ENCODE peak calls at places on chromosomes 12 and 14, in ten cellular contexts. Z, T, G, U, W, I, Y, A, B and P are unnamed samples.

GRCh38 chr12:76238688-76239087 is 109.5 kb downstream of the BBS10 start:
- DNase-seq in G (no peak), Z (no peak), W (no peak), Y (no peak), U (no peak), A (no peak), B (no peak), I (no peak), T (no peak), P (no peak)

GRCh38 chr12:67545298-67545697 is 103.2 kb upstream of the DYRK2 start:
- DNase-seq in I (no peak), B (no peak), Z (no peak), A (no peak), Y (no peak), T (no peak), W (no peak), U (no peak), G (no peak), P (no peak)

GRCh38 chr12:51694146-51694545 is 103.1 kb downstream of the SCN8A start:
- DNase-seq in Z (no peak), T (no peak), G (peak; percentile 68), Y (no peak), W (no peak), I (no peak), A (no peak), B (no peak), U (no peak), P (no peak)

GRCh38 chr14:31291210-31291609 is 83.6 kb upstream of the HECTD1 start:
- DNase-seq in G (no peak), Y (no peak), B (no peak), I (no peak), Z (no peak), T (no peak), U (no peak), W (no peak), A (no peak), P (no peak)

GRCh38 chr14:94129111-94129757 is at the start of gene IFI27L2:
- DNase-seq in G (peak; percentile 17), Y (peak; percentile 74), W (peak; percentile 86), I (peak; percentile 56), Z (peak; percentile 78), A (peak; percentile 88), B (peak; percentile 43), T (peak; percentile 65), U (peak; percentile 43), P (peak; percentile 63)

GRCh38 chr14:90658541-90658967 is 157.7 kb downstream of the TTC7B start:
- DNase-seq in Y (no peak), I (no peak), T (no peak), U (no peak), A (no peak), G (peak; percentile 27), B (no peak), W (no peak), Z (no peak), P (no peak)

GRCh38 chr12:111310076-111310870 is 58.6 kb downstream of the PHETA1 start:
- DNase-seq in U (no peak), Y (no peak), Z (no peak), T (no peak), W (no peak), G (no peak), B (no peak), A (no peak), I (no peak), P (no peak)

GRCh38 chr14:71702799-71703198 is 229.4 kb upstream of the RGS6 start:
- DNase-seq in I (no peak), B (no peak), G (no peak), Z (no peak), Y (no peak), T (no peak), A (no peak), W (no peak), U (no peak), P (no peak)

GRCh38 chr12:89072303-89073026 is 279.8 kb downstream of the DUSP6 start:
- DNase-seq in Z (no peak), Y (no peak), G (no peak), U (no peak), I (no peak), A (no peak), W (no peak), B (no peak), T (no peak), P (no peak)

GRCh38 chr14:102560436-102561261 is 31.8 kb upstream of the RCOR1 start:
- DNase-seq in U (no peak), I (no peak), Z (no peak), A (peak; percentile 48), W (no peak), T (no peak), G (no peak), B (no peak), Y (no peak), P (no peak)

GRCh38 chr12:2295941-2296461 is 243.2 kb downstream of the CACNA1C start:
- DNase-seq in Y (no peak), Z (no peak), U (no peak), T (no peak), A (no peak), W (no peak), G (peak; percentile 27), B (no peak), I (no peak), P (no peak)

GRCh38 chr12:48003226-48004038 is 844 bp downstream of the COL2A1 start:
- DNase-seq in B (no peak), T (no peak), A (no peak), I (no peak), Z (no peak), G (peak; percentile 9), W (no peak), U (no peak), Y (no peak), P (no peak)

GRCh38 chr14:65627315-65627714 is 214.8 kb downstream of the FUT8 start:
- DNase-seq in T (no peak), W (no peak), Y (no peak), A (no peak), B (no peak), Z (no peak), I (no peak), U (no peak), G (no peak), P (no peak)

GRCh38 chr14:65631040-65631439 is 218.5 kb downstream of the FUT8 start:
- DNase-seq in B (no peak), Z (no peak), A (no peak), W (no peak), I (no peak), T (no peak), G (peak; percentile 45), U (no peak), Y (no peak), P (no peak)

GRCh38 chr14:65628664-65629063 is 216.1 kb downstream of the FUT8 start:
- DNase-seq in Y (no peak), G (no peak), T (no peak), U (no peak), W (no peak), I (no peak), B (no peak), Z (no peak), A (no peak), P (no peak)

GRCh38 chr14:65637780-65638179 is 225.2 kb downstream of the FUT8 start:
- DNase-seq in B (no peak), U (no peak), I (no peak), G (no peak), A (no peak), Y (no peak), Z (no peak), T (no peak), W (no peak), P (no peak)

GRCh38 chr14:65632487-65632886 is 220.0 kb downstream of the FUT8 start:
- DNase-seq in Z (no peak), T (no peak), Y (no peak), B (no peak), U (no peak), W (no peak), I (no peak), A (no peak), G (no peak), P (no peak)
- H3K9me3 ChIP-seq in Z (no peaks in the 10 kb centered on the region), T (no peaks in the 10 kb centered on the region), Y (no peaks in the 10 kb centered on the region), B (no peaks in the 10 kb centered on the region), U (no peaks in the 10 kb centered on the region), W (peaks cover 3% of the 10 kb centered on the region), I (no peaks in the 10 kb centered on the region), A (no peaks in the 10 kb centered on the region), G (no peaks in the 10 kb centered on the region), P (no peaks in the 10 kb centered on the region)

GRCh38 chr14:29937116-29937515 is 9.5 kb upstream of the PRKD1 start:
- DNase-seq in I (no peak), T (no peak), Y (no peak), A (no peak), Z (no peak), U (no peak), G (no peak), W (no peak), B (no peak), P (no peak)

GRCh38 chr14:29941401-29941800 is 13.8 kb upstream of the PRKD1 start:
- DNase-seq in A (no peak), B (no peak), U (no peak), Z (no peak), T (no peak), W (no peak), I (no peak), G (no peak), Y (no peak), P (no peak)

DNA sequence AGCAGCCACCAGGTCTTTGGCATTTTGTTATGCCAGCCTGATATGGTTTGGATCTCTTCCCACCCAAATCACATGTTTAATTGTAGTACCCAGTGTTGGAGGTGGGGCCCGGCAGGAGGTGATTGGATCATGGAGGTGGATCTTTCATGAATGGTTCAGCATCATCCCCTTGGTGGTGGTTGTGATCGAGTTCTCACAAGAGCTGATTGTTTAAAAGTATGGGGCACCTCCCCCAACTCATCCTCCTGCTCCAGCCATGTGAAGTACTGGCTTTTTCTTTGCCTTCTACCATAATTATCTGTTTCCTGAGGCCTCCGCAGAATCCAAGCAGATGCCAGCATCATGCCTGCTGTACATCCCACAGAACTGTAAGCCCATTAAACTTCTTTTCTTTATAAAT is 12.8 kb upstream of the PRKD1 start:
- DNase-seq in W (no peak), A (no peak), U (no peak), Y (no peak), I (no peak), G (no peak), Z (no peak), B (no peak), T (no peak), P (no peak)
- H3K9me3 ChIP-seq in W (peaks cover 10% of the 10 kb centered on the region), A (no peaks in the 10 kb centered on the region), U (no peaks in the 10 kb centered on the region), Y (no peaks in the 10 kb centered on the region), I (no peaks in the 10 kb centered on the region), G (no peaks in the 10 kb centered on the region), Z (no peaks in the 10 kb centered on the region), B (peaks cover 3% of the 10 kb centered on the region), T (no peaks in the 10 kb centered on the region), P (no peaks in the 10 kb centered on the region)

GRCh38 chr12:83461326-83461985 is 774.8 kb downstream of the TMTC2 start:
- DNase-seq in B (no peak), I (no peak), T (no peak), W (no peak), Z (no peak), A (no peak), G (no peak), U (no peak), Y (no peak), P (no peak)
- H3K9me3 ChIP-seq in B (no peaks in the 10 kb centered on the region), I (no peaks in the 10 kb centered on the region), T (no peaks in the 10 kb centered on the region), W (no peaks in the 10 kb centered on the region), Z (no peaks in the 10 kb centered on the region), A (no peaks in the 10 kb centered on the region), G (no peaks in the 10 kb centered on the region), U (no peaks in the 10 kb centered on the region), Y (no peaks in the 10 kb centered on the region), P (no peaks in the 10 kb centered on the region)

DNA sequence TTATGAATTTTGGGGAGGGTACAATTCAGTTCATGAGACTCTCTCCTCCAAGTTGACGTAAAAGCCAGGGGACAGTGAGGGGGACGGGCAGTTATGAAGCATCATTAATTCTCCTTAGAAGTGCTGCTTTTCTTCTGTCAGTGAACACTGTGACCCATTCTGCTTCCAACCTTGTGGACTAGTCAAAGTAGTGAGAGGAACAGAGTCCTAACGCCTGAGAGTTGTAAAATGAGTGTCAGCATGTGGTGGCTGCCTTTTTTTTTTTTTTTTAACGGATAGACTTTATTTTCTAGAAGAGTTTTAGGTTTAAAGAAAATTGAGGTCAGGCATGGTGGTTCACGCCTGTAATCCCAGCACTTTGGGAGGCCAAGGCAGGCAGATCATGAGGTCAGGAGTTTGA is 15.5 kb downstream of the RESF1 start:
- DNase-seq in A (no peak), B (no peak), U (no peak), T (no peak), W (no peak), G (no peak), I (no peak), Y (no peak), Z (no peak), P (no peak)
- H3K9me3 ChIP-seq in A (no peaks in the 10 kb centered on the region), B (peaks cover 78% of the 10 kb centered on the region), U (no peaks in the 10 kb centered on the region), T (no peaks in the 10 kb centered on the region), W (peaks cover 13% of the 10 kb centered on the region), G (peaks cover 3% of the 10 kb centered on the region), I (no peaks in the 10 kb centered on the region), Y (no peaks in the 10 kb centered on the region), Z (peaks cover 6% of the 10 kb centered on the region), P (peaks cover 18% of the 10 kb centered on the region)